ENCODE peak calls at places on chromosomes 2 and 18, in eight cellular contexts. N is H54, V is suprapubic skin, H is gastrocnemius medialis, L is heart left ventricle, T is uterus, U is IMR-90, Y is transverse colon. P is an unnamed sample.

GRCh38 chr2:75637568-75637967 is 9.0 kb upstream of the MRPL19 start:
- DNase-seq in N (no peak), V (no peak), H (no peak), L (no peak), T (no peak), U (no peak), Y (no peak), P (no peak)

GRCh38 chr2:96174251-96175144 is 29.3 kb upstream of the DUSP2 start:
- DNase-seq in N (peak), V (no peak), H (peak), L (peak), T (peak), U (peak), Y (peak), P (peak)

GRCh38 chr2:160042054-160042453 is 20.4 kb downstream of the PLA2R1 start:
- DNase-seq in N (no peak), V (no peak), H (no peak), L (no peak), T (no peak), U (no peak), Y (no peak), P (no peak)

GRCh38 chr18:49944681-49945080 is 131.3 kb upstream of the ACAA2 start:
- DNase-seq in N (no peak), V (no peak), H (peak), L (no peak), T (no peak), U (peak), Y (no peak), P (no peak)

GRCh38 chr2:88765154-88765948 is 73.9 kb downstream of the RPIA start:
- DNase-seq in N (no peak), V (no peak), H (no peak), L (no peak), T (no peak), U (peak), Y (peak), P (peak)

GRCh38 chr2:30736461-30737325 is 70.6 kb downstream of the CAPN13 start:
- DNase-seq in N (no peak), V (no peak), H (no peak), L (no peak), T (no peak), U (no peak), Y (no peak), P (no peak)

GRCh38 chr2:233100192-233100998 is 40.3 kb downstream of the INPP5D start:
- DNase-seq in N (no peak), V (no peak), H (no peak), L (no peak), T (no peak), U (no peak), Y (peak), P (no peak)

GRCh38 chr2:218710687-218711549 is at the start of gene TTLL4:
- DNase-seq in N (peak), V (peak), H (peak), L (peak), T (peak), U (peak), Y (peak), P (peak)

GRCh38 chr2:157866202-157866601 is 9.9 kb downstream of the ACVR1 start:
- DNase-seq in N (no peak), V (no peak), H (no peak), L (no peak), T (peak), U (no peak), Y (no peak), P (no peak)
- TF ChIP-seq POLR2A in N (no peak), V (no peak), H (no peak), L (no peak), T (no peak), U (no peak), Y (no peak), P (no peak)

GRCh38 chr2:69643602-69644505 is at the start of gene AAK1:
- DNase-seq in N (peak), V (peak), H (peak), L (peak), T (peak), U (peak), Y (peak), P (peak)
- TF ChIP-seq POLR2A in N (peak), V (no peak), H (peak), L (no peak), T (peak), U (peak), Y (peak), P (peak)

GRCh38 chr2:27776097-27776496 is 4.6 kb downstream of the MRPL33 start:
- DNase-seq in N (no peak), V (no peak), H (peak), L (peak), T (peak), U (peak), Y (peak), P (no peak)

GRCh38 chr2:27773959-27774358 is 2.4 kb downstream of the MRPL33 start:
- DNase-seq in N (no peak), V (no peak), H (no peak), L (no peak), T (no peak), U (no peak), Y (no peak), P (no peak)

GRCh38 chr2:27772804-27773203 is 1.3 kb downstream of the MRPL33 start:
- DNase-seq in N (no peak), V (no peak), H (no peak), L (no peak), T (no peak), U (peak), Y (no peak), P (no peak)

GRCh38 chr2:27771202-27771547 is 344 bp upstream of the MRPL33 start:
- DNase-seq in N (no peak), V (no peak), H (no peak), L (no peak), T (no peak), U (no peak), Y (no peak), P (no peak)

DNA sequence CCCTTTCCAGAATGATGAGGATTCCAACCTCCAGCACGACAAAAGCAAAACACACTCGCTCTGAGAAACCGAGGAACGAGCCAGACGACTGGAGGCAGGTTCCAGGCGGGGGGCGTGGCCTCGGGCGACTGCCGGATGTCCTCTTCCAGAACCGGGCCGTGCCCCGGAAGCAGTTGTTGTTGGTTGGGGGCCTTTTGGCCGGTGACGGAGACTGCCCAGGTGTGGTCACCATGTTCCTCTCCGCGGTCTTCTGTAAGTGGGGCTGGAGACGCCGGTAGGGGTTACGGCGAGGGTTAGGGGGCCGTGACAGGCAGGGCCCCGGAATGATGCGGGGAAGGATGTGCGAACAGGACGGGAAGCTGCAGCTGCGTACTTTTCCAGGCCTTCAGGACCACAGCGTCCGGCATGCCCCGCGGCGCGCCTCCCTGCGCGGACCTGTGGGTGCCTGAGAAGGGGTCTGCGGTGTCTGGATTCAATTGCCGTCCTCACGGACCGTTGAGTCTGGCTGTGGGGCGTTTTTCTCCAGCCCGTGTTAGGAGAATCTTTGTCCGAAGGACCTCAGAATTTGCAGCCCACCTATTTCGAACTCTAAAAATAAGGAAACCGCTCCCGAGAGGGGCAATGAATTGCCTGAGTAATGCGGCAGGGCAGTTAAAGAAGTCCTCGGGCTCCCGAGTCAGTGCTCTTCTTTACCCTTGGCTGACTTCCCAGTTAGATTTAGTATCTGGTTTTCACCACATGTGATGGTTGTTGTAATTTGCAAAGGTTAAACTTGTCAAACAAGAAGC is at the start of gene MRPL33:
- DNase-seq in N (peak), V (peak), H (peak), L (peak), T (peak), U (peak), Y (peak), P (peak)
- TF ChIP-seq POLR2A in N (no peak), V (peak), H (peak), L (no peak), T (peak), U (peak), Y (peak), P (peak)

DNA sequence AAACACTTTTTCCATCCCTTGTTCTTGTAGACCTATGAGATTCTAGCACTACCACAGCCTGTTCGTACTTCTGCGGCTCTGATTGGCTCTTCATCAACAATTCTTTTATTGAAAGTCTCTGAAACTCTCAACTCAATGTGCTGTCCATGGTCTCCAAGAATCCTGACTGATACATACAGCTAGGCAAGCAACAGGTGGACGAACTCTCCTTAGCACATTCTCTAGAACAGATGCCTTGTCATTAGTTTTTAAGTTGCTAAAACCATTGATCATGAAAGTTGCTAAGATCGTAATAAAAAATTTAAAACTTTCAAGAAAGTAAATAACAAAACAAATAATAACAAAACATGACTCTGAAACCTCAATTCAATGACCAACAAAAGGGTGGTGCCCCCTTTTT is 210.5 kb downstream of the EPHA4 start:
- DNase-seq in N (no peak), V (no peak), H (no peak), L (no peak), T (no peak), U (no peak), Y (no peak), P (no peak)
- TF ChIP-seq POLR2A in N (no peak), V (no peak), H (no peak), L (no peak), T (no peak), U (no peak), Y (no peak), P (no peak)

P was measured in GM12891.